ENCODE peak calls at places on chromosomes 3 and 15, in four cellular contexts. A is progenitor cell of endocrine pancreas, E is GM04504, S is right atrium auricular region. H is an unnamed sample.

GRCh38 chr3:5317572-5317971 is 130.1 kb downstream of the EDEM1 start:
- DNase-seq in A (no peak), E (no peak), S (no peak), H (no peak)

GRCh38 chr3:167740961-167741587 is 5.6 kb downstream of the SERPINI1 start:
- DNase-seq in A (no peak), E (no peak), S (no peak), H (peak; percentile 11)

GRCh38 chr3:29759443-29760033 is 478.7 kb downstream of the RBMS3 start:
- DNase-seq in A (no peak), E (no peak), S (peak; percentile 67), H (no peak)

GRCh38 chr3:36525115-36525711 is 144.9 kb downstream of the STAC start:
- DNase-seq in A (no peak), E (peak; percentile 84), S (no peak), H (peak; percentile 31)

GRCh38 chr3:39273119-39273518 is 6.7 kb downstream of the CX3CR1 start:
- DNase-seq in A (no peak), E (no peak), S (no peak), H (no peak)

GRCh38 chr15:88179562-88179961 is 77.0 kb downstream of the NTRK3 start:
- DNase-seq in A (no peak), E (no peak), S (no peak), H (no peak)

GRCh38 chr3:76044601-76045600 is 259.6 kb upstream of the ZNF717 start:
- DNase-seq in A (peak; percentile 11), E (no peak), S (no peak), H (no peak)

GRCh38 chr3:183626877-183627594 is 8.4 kb upstream of the KLHL24 start:
- DNase-seq in A (no peak), E (no peak), S (peak; percentile 80), H (no peak)

GRCh38 chr15:97598353-97598798 is 362.1 kb upstream of the ARRDC4 start:
- DNase-seq in A (no peak), E (no peak), S (no peak), H (no peak)

GRCh38 chr3:71057526-71057894 is 526.0 kb downstream of the FOXP1 start:
- DNase-seq in A (no peak), E (no peak), S (no peak), H (no peak)

GRCh38 chr3:108251256-108251655 is 29.0 kb upstream of the IFT57 start:
- DNase-seq in A (no peak), E (no peak), S (no peak), H (no peak)

GRCh38 chr3:64595253-64595694 is 92.5 kb downstream of the ADAMTS9 start:
- DNase-seq in A (no peak), E (peak; percentile 46), S (peak; percentile 80), H (no peak)

GRCh38 chr15:92315595-92316211 is 78.0 kb upstream of the ST8SIA2 start:
- DNase-seq in A (no peak), E (no peak), S (no peak), H (no peak)

GRCh38 chr3:107662109-107662477 is 139.3 kb downstream of the BBX start:
- DNase-seq in A (no peak), E (peak; percentile 54), S (no peak), H (no peak)

GRCh38 chr3:110576962-110577361 is 494.7 kb upstream of the NECTIN3 start:
- DNase-seq in A (no peak), E (peak; percentile 95), S (no peak), H (peak; percentile 90)

GRCh38 chr3:56980798-56981390 is 79.6 kb upstream of the SPATA12 start:
- DNase-seq in A (no peak), E (peak; percentile 97), S (peak; percentile 91), H (peak; percentile 86)

GRCh38 chr15:28017423-28017924 is 81.6 kb downstream of the OCA2 start:
- DNase-seq in A (no peak), E (no peak), S (no peak), H (no peak)

GRCh38 chr3:33044676-33045075 is 52.3 kb downstream of the GLB1 start:
- DNase-seq in A (no peak), E (no peak), S (no peak), H (no peak)

GRCh38 chr3:118618247-118619040 is 416.2 kb downstream of the IGSF11 start:
- DNase-seq in A (no peak), E (no peak), S (no peak), H (no peak)

GRCh38 chr3:100103558-100104441 is 10.5 kb downstream of the FILIP1L start:
- DNase-seq in A (no peak), E (no peak), S (no peak), H (no peak)

GRCh38 chr3:190252080-190252479 is 70.2 kb downstream of the CLDN1 start:
- DNase-seq in A (no peak), E (peak; percentile 35), S (no peak), H (no peak)

GRCh38 chr3:187975571-187976360 is 178.2 kb upstream of the LPP start:
- DNase-seq in A (no peak), E (no peak), S (no peak), H (no peak)

GRCh38 chr15:57403532-57403931 is 27.2 kb downstream of the CGNL1 start:
- DNase-seq in A (no peak), E (no peak), S (no peak), H (no peak)

GRCh38 chr3:46987485-46988401 is 8.3 kb downstream of the NBEAL2 start:
- DNase-seq in A (no peak), E (no peak), S (no peak), H (no peak)

GRCh38 chr3:139084176-139084575 is 39.5 kb upstream of the PRR23C start:
- DNase-seq in A (no peak), E (no peak), S (no peak), H (no peak)

GRCh38 chr3:107938128-107938527 is 152.7 kb downstream of the CD47 start:
- DNase-seq in A (no peak), E (peak; percentile 58), S (no peak), H (no peak)

GRCh38 chr3:111143-112069 is 85.2 kb upstream of the CHL1 start:
- DNase-seq in A (no peak), E (no peak), S (no peak), H (no peak)

GRCh38 chr15:68492855-68493254 is 60.9 kb upstream of the ITGA11 start:
- DNase-seq in A (no peak), E (no peak), S (no peak), H (no peak)

GRCh38 chr3:40317061-40317676 is 7.7 kb downstream of the EIF1B start:
- DNase-seq in A (no peak), E (no peak), S (no peak), H (no peak)

GRCh38 chr3:20080956-20081554 is 40.8 kb downstream of the KAT2B start:
- DNase-seq in A (no peak), E (no peak), S (peak; percentile 70), H (no peak)

GRCh38 chr15:85430406-85431204 is 50.2 kb downstream of the AKAP13 start:
- DNase-seq in A (no peak), E (no peak), S (no peak), H (no peak)

H was measured in HFF-Myc.